ENCODE peak calls at places on chromosomes 7 and 10, in nine cellular contexts. R, G, Z, P, J, V, O, L and Y are unnamed samples.

GRCh38 chr7:17289074-17289665 is 9.3 kb upstream of the AHR start:
- DNase-seq in R (no peak), G (no peak), Z (no peak), P (no peak), J (no peak), V (no peak), O (no peak), L (no peak), Y (no peak)

GRCh38 chr7:112286294-112287086 is 80.0 kb downstream of the ZNF277 start:
- DNase-seq in R (no peak), G (no peak), Z (no peak), P (no peak), J (no peak), V (no peak), O (no peak), L (no peak), Y (no peak)

GRCh38 chr10:51321300-51321699 is 247.0 kb downstream of the PRKG1 start:
- DNase-seq in R (no peak), G (no peak), Z (no peak), P (no peak), J (no peak), V (no peak), O (no peak), L (no peak), Y (no peak)

GRCh38 chr10:104209575-104210198 is 22.5 kb downstream of the CFAP43 start:
- DNase-seq in R (peak; percentile 48), G (no peak), Z (peak; percentile 34), P (no peak), J (peak; percentile 7), V (peak; percentile 73), O (peak; percentile 47), L (peak; percentile 67), Y (no peak)

GRCh38 chr10:67935223-67935622 is 50.8 kb downstream of the SIRT1 start:
- DNase-seq in R (no peak), G (no peak), Z (no peak), P (no peak), J (no peak), V (no peak), O (no peak), L (peak; percentile 8), Y (no peak)

GRCh38 chr10:65793738-65794425 is 1132.0 kb upstream of the LRRTM3 start:
- DNase-seq in R (no peak), G (no peak), Z (no peak), P (no peak), J (no peak), V (no peak), O (no peak), L (no peak), Y (no peak)

GRCh38 chr10:99582255-99582770 is 37.9 kb downstream of the SLC25A28 start:
- DNase-seq in R (no peak), G (no peak), Z (no peak), P (no peak), J (no peak), V (no peak), O (no peak), L (no peak), Y (no peak)

GRCh38 chr7:75734586-75735047 is 4.1 kb downstream of the HIP1 start:
- DNase-seq in R (peak; percentile 40), G (no peak), Z (peak; percentile 71), P (peak; percentile 21), J (no peak), V (peak; percentile 43), O (no peak), L (no peak), Y (no peak)

GRCh38 chr10:68647928-68648327 is 73.1 kb upstream of the CCAR1 start:
- DNase-seq in R (peak; percentile 23), G (no peak), Z (no peak), P (peak; percentile 77), J (no peak), V (no peak), O (peak; percentile 30), L (no peak), Y (no peak)